ENCODE peak calls at places on chromosomes 4 and X, in ten cellular contexts. W, A, C, K, G, U, F, N, M and D are unnamed samples.

GRCh38 chrX:50045808-50046207 is 123.4 kb downstream of the CLCN5 start:
- DNase-seq in M (no peak), W (no peak), G (no peak), F (no peak), A (no peak), N (no peak), U (no peak), K (no peak), C (no peak), D (no peak)

GRCh38 chr4:12324965-12325364 is 896.3 kb upstream of the HS3ST1 start:
- DNase-seq in K (no peak), M (no peak), N (no peak), F (no peak), A (no peak), G (no peak), C (no peak), U (no peak), W (no peak), D (no peak)

GRCh38 chrX:120559799-120560198 is 963 bp downstream of the CUL4B start:
- DNase-seq in C (peak; percentile 5), N (no peak), W (no peak), F (no peak), U (no peak), K (no peak), G (no peak), A (no peak), M (peak; percentile 13), D (no peak)

GRCh38 chrX:15098505-15098904 is 171.4 kb downstream of the ASB9 start:
- DNase-seq in M (no peak), N (no peak), G (no peak), K (no peak), C (no peak), F (no peak), W (no peak), A (no peak), U (no peak), D (no peak)

GRCh38 chrX:135345328-135345645 is 36.0 kb downstream of the ETDC start:
- DNase-seq in M (peak; percentile 74), U (peak; percentile 7), N (no peak), G (no peak), A (peak; percentile 10), W (peak; percentile 87), C (no peak), K (no peak), F (peak; percentile 42), D (no peak)

GRCh38 chr4:142549726-142550463 is 296.2 kb downstream of the INPP4B start:
- DNase-seq in A (peak; percentile 72), C (no peak), M (peak; percentile 32), G (no peak), N (no peak), U (no peak), F (no peak), W (peak; percentile 86), K (no peak), D (no peak)

GRCh38 chrX:142249721-142250120 is 44.6 kb upstream of the MAGEC2 start:
- DNase-seq in U (no peak), K (no peak), M (no peak), F (no peak), C (no peak), W (no peak), G (no peak), N (no peak), A (no peak), D (no peak)

GRCh38 chr4:2480649-2481048 is 11.7 kb downstream of the RNF4 start:
- DNase-seq in C (no peak), N (no peak), W (no peak), K (no peak), M (no peak), A (no peak), G (no peak), U (no peak), F (no peak), D (no peak)

GRCh38 chr4:122503214-122503613 is 46.7 kb upstream of the IL2 start:
- DNase-seq in C (no peak), F (no peak), U (no peak), N (no peak), A (no peak), W (no peak), K (no peak), M (no peak), G (no peak), D (no peak)

GRCh38 chr4:6189511-6189910 is 10.8 kb downstream of the JAKMIP1 start:
- DNase-seq in K (no peak), M (no peak), U (no peak), C (no peak), F (no peak), W (no peak), N (no peak), G (no peak), A (no peak), D (no peak)

GRCh38 chrX:9535101-9535500 is 70.2 kb downstream of the TBL1X start:
- DNase-seq in M (peak; percentile 27), A (no peak), G (no peak), N (no peak), F (no peak), W (peak; percentile 34), K (no peak), U (no peak), C (no peak), D (no peak)

GRCh38 chr4:16661813-16662212 is 236.6 kb downstream of the LDB2 start:
- DNase-seq in G (no peak), A (no peak), C (no peak), N (no peak), F (no peak), U (no peak), W (no peak), K (no peak), M (no peak), D (no peak)

GRCh38 chrX:110293658-110294453 is 24.0 kb downstream of the AMMECR1 start:
- DNase-seq in W (no peak), G (no peak), K (no peak), C (no peak), N (no peak), F (no peak), U (no peak), A (no peak), M (no peak), D (no peak)

GRCh38 chr4:8709729-8710360 is 117.3 kb downstream of the CPZ start:
- DNase-seq in F (no peak), A (no peak), W (no peak), M (no peak), K (no peak), C (no peak), N (no peak), U (peak; percentile 30), G (no peak), D (no peak)

GRCh38 chr4:104394409-104394813 is 100.3 kb downstream of the CXXC4 start:
- DNase-seq in A (no peak), N (no peak), K (no peak), F (no peak), W (no peak), U (peak; percentile 18), G (no peak), C (no peak), M (peak; percentile 38), D (no peak)

GRCh38 chr4:140152015-140152703 is 1.8 kb downstream of the MAML3 start:
- DNase-seq in F (peak; percentile 61), C (no peak), K (peak; percentile 76), U (peak; percentile 50), N (no peak), A (peak; percentile 81), W (peak; percentile 85), G (peak; percentile 74), M (peak; percentile 31), D (peak; percentile 31)

GRCh38 chrX:34632404-34632803 is 24.7 kb downstream of the TMEM47 start:
- DNase-seq in F (no peak), A (no peak), W (no peak), N (no peak), K (no peak), G (no peak), M (no peak), C (no peak), U (no peak), D (no peak)

GRCh38 chrX:18354369-18355329 is at the start of gene SCML2:
- DNase-seq in U (peak; percentile 74), A (peak; percentile 45), F (peak; percentile 48), K (peak; percentile 4), M (peak; percentile 55), N (no peak), W (peak; percentile 69), G (no peak), C (peak; percentile 37), D (no peak)

GRCh38 chr4:143084566-143084965 is 100.2 kb upstream of the USP38 start:
- DNase-seq in A (peak; percentile 34), K (no peak), G (no peak), U (no peak), M (no peak), N (no peak), C (no peak), F (no peak), W (no peak), D (no peak)

GRCh38 chr4:121827851-121828250 is 4.2 kb upstream of the CCNA2 start:
- DNase-seq in N (no peak), F (no peak), A (no peak), M (no peak), K (no peak), G (no peak), W (peak; percentile 76), U (no peak), C (no peak), D (no peak)

GRCh38 chr4:151165205-151166000 is 66.0 kb downstream of the RPS3A start:
- DNase-seq in G (no peak), K (no peak), N (no peak), M (peak; percentile 13), U (no peak), W (no peak), C (no peak), A (no peak), F (no peak), D (no peak)

GRCh38 chr4:25090516-25090915 is 59.8 kb upstream of the LGI2 start:
- DNase-seq in C (no peak), A (no peak), K (no peak), N (no peak), F (no peak), G (no peak), U (no peak), W (no peak), M (no peak), D (no peak)

GRCh38 chr4:8394806-8395205 is 45.7 kb downstream of the ACOX3 start:
- DNase-seq in A (no peak), N (no peak), C (no peak), G (no peak), W (no peak), F (no peak), M (no peak), U (no peak), K (no peak), D (no peak)

GRCh38 chrX:84064164-84064563 is 123.8 kb downstream of the RPS6KA6 start:
- DNase-seq in W (peak; percentile 55), C (no peak), F (no peak), N (no peak), M (no peak), A (no peak), K (no peak), U (no peak), G (no peak), D (no peak)

GRCh38 chr4:113646456-113646809 is 115.1 kb downstream of the CAMK2D start:
- DNase-seq in K (no peak), W (peak; percentile 70), M (peak; percentile 52), A (no peak), U (no peak), F (peak; percentile 15), G (no peak), N (no peak), C (no peak), D (no peak)

GRCh38 chr4:48906283-48907173 is at the start of gene OCIAD2:
- DNase-seq in M (peak; percentile 91), G (peak; percentile 78), C (peak; percentile 88), A (peak; percentile 80), U (peak; percentile 57), N (peak; percentile 77), W (peak; percentile 68), F (peak; percentile 47), K (peak; percentile 86), D (peak; percentile 81)

GRCh38 chr4:182856862-182857261 is 60.3 kb downstream of the DCTD start:
- DNase-seq in K (no peak), N (no peak), F (no peak), U (no peak), G (no peak), W (no peak), C (no peak), M (no peak), A (no peak), D (no peak)

GRCh38 chr4:19684079-19684478 is 567.6 kb upstream of the SLIT2 start:
- DNase-seq in F (no peak), A (no peak), C (no peak), M (no peak), W (peak; percentile 11), G (no peak), U (no peak), N (no peak), K (no peak), D (no peak)